ENCODE peak calls at places on chromosome 15, in ten cellular contexts. L, N, P, I, B, H, V, W, J and Z are unnamed samples.

GRCh38 chr15:30859091-30859874 is 44.4 kb upstream of the FAN1 start:
- DNase-seq in L (peak; percentile 40), N (no peak), P (no peak), I (peak; percentile 11), B (peak; percentile 8), H (no peak), V (no peak), W (no peak), J (no peak), Z (no peak)

GRCh38 chr15:35545316-35545824 is 595 bp downstream of the DPH6 start:
- DNase-seq in L (peak; percentile 67), N (no peak), P (peak; percentile 16), I (peak; percentile 24), B (peak; percentile 20), H (peak; percentile 8), V (peak; percentile 62), W (peak; percentile 50), J (no peak), Z (peak; percentile 8)

GRCh38 chr15:98955331-98955730 is 52.3 kb downstream of the PGPEP1L start:
- DNase-seq in L (no peak), N (no peak), P (no peak), I (no peak), B (no peak), H (no peak), V (no peak), W (no peak), J (no peak), Z (no peak)

GRCh38 chr15:85443593-85444328 is 63.4 kb downstream of the AKAP13 start:
- DNase-seq in L (peak; percentile 63), N (peak; percentile 68), P (peak; percentile 76), I (no peak), B (no peak), H (no peak), V (peak; percentile 65), W (no peak), J (no peak), Z (peak; percentile 39)

GRCh38 chr15:56931674-56932507 is 13.4 kb downstream of the TCF12 start:
- DNase-seq in L (no peak), N (no peak), P (no peak), I (no peak), B (no peak), H (no peak), V (no peak), W (no peak), J (no peak), Z (no peak)

GRCh38 chr15:74412159-74412558 is 21.6 kb downstream of the SEMA7A start:
- DNase-seq in L (no peak), N (no peak), P (no peak), I (no peak), B (no peak), H (no peak), V (no peak), W (no peak), J (no peak), Z (no peak)

GRCh38 chr15:69087581-69087980 is 72.9 kb upstream of the GLCE start:
- DNase-seq in L (no peak), N (no peak), P (no peak), I (no peak), B (no peak), H (no peak), V (no peak), W (no peak), J (no peak), Z (no peak)

GRCh38 chr15:22262613-22263020 is 182.3 kb downstream of the OR4M2 start:
- DNase-seq in L (no peak), N (no peak), P (no peak), I (no peak), B (no peak), H (no peak), V (no peak), W (no peak), J (peak; percentile 40), Z (no peak)

GRCh38 chr15:78264304-78265136 is at the start of gene DNAJA4:
- DNase-seq in L (no peak), N (no peak), P (no peak), I (no peak), B (no peak), H (peak; percentile 50), V (peak; percentile 69), W (peak; percentile 44), J (peak; percentile 50), Z (no peak)

GRCh38 chr15:66738116-66738515 is 36.1 kb downstream of the SMAD6 start:
- DNase-seq in L (no peak), N (no peak), P (no peak), I (no peak), B (no peak), H (no peak), V (no peak), W (no peak), J (no peak), Z (no peak)

GRCh38 chr15:29952245-29952644 is 130.0 kb upstream of the TJP1 start:
- DNase-seq in L (no peak), N (no peak), P (no peak), I (no peak), B (no peak), H (no peak), V (no peak), W (no peak), J (no peak), Z (no peak)

GRCh38 chr15:67474405-67475080 is 46.4 kb upstream of the C15orf61 start:
- DNase-seq in L (no peak), N (no peak), P (no peak), I (no peak), B (no peak), H (no peak), V (no peak), W (no peak), J (no peak), Z (no peak)

GRCh38 chr15:80494311-80494710 is 90.1 kb downstream of the ARNT2 start:
- DNase-seq in L (peak; percentile 91), N (no peak), P (no peak), I (no peak), B (no peak), H (no peak), V (no peak), W (no peak), J (no peak), Z (no peak)

GRCh38 chr15:52164631-52165265 is 26.4 kb downstream of the GNB5 start:
- DNase-seq in L (no peak), N (no peak), P (no peak), I (no peak), B (no peak), H (no peak), V (no peak), W (no peak), J (no peak), Z (no peak)

GRCh38 chr15:19973718-19974117 is 567.9 kb downstream of the GOLGA6L6 start:
- DNase-seq in L (no peak), N (no peak), P (no peak), I (no peak), B (no peak), H (peak; percentile 15), V (no peak), W (no peak), J (no peak), Z (no peak)

GRCh38 chr15:68672781-68673205 is 94.0 kb downstream of the CORO2B start:
- DNase-seq in L (peak; percentile 40), N (no peak), P (no peak), I (no peak), B (no peak), H (no peak), V (peak; percentile 12), W (no peak), J (no peak), Z (no peak)

GRCh38 chr15:37678124-37678523 is 256.3 kb upstream of the TMCO5A start:
- DNase-seq in L (no peak), N (no peak), P (no peak), I (no peak), B (no peak), H (no peak), V (no peak), W (no peak), J (no peak), Z (no peak)

GRCh38 chr15:70880781-70881180 is 11.5 kb downstream of the THAP10 start:
- DNase-seq in L (peak; percentile 61), N (no peak), P (no peak), I (no peak), B (no peak), H (no peak), V (no peak), W (no peak), J (no peak), Z (no peak)

GRCh38 chr15:100501095-100501494 is 27.7 kb downstream of the CERS3 start:
- DNase-seq in L (no peak), N (no peak), P (no peak), I (no peak), B (no peak), H (no peak), V (no peak), W (no peak), J (no peak), Z (no peak)

GRCh38 chr15:61084944-61085367 is 144.1 kb downstream of the RORA start:
- DNase-seq in L (no peak), N (no peak), P (no peak), I (no peak), B (no peak), H (no peak), V (peak; percentile 69), W (peak; percentile 60), J (no peak), Z (no peak)

GRCh38 chr15:20353966-20354883 is 187.4 kb downstream of the GOLGA6L6 start:
- DNase-seq in L (no peak), N (no peak), P (no peak), I (no peak), B (no peak), H (no peak), V (no peak), W (no peak), J (no peak), Z (no peak)

GRCh38 chr15:97077930-97078329 is 747.4 kb downstream of the NR2F2 start:
- DNase-seq in L (no peak), N (no peak), P (no peak), I (no peak), B (no peak), H (no peak), V (no peak), W (no peak), J (no peak), Z (no peak)